ENCODE peak calls at places on chromosomes 6 and 20, in four cellular contexts. One of them, this sample, is unnamed.

GRCh38 chr6:14026831-14027539 is 90.6 kb upstream of the CD83 start:
- DNase-seq in foreskin keratinocyte: no peak
- DNase-seq in spleen: no peak
- DNase-seq in GM10248: no peak
- DNase-seq in this sample: no peak

GRCh38 chr20:45991616-45992015 is 17.1 kb upstream of the MMP9 start:
- DNase-seq in foreskin keratinocyte: no peak
- DNase-seq in spleen: no peak
- DNase-seq in GM10248: no peak
- DNase-seq in this sample: no peak

GRCh38 chr6:45886776-45887175 is 128.9 kb downstream of the CLIC5 start:
- DNase-seq in foreskin keratinocyte: no peak
- DNase-seq in spleen: no peak
- DNase-seq in GM10248: no peak
- DNase-seq in this sample: no peak

GRCh38 chr6:152701081-152701862 is 3.6 kb downstream of the MYCT1 start:
- DNase-seq in foreskin keratinocyte: no peak
- DNase-seq in spleen: no peak
- DNase-seq in GM10248: no peak
- DNase-seq in this sample: no peak

GRCh38 chr6:55980627-55981211 is 105.3 kb upstream of the BMP5 start:
- DNase-seq in foreskin keratinocyte: peak; percentile 4
- DNase-seq in spleen: no peak
- DNase-seq in GM10248: peak; percentile 18
- DNase-seq in this sample: peak; percentile 3

GRCh38 chr6:57252975-57253374 is 30.9 kb upstream of the RAB23 start:
- DNase-seq in foreskin keratinocyte: no peak
- DNase-seq in spleen: no peak
- DNase-seq in GM10248: no peak
- DNase-seq in this sample: no peak

GRCh38 chr6:74054190-74054589 is 358.2 kb downstream of the CD109 start:
- DNase-seq in foreskin keratinocyte: no peak
- DNase-seq in spleen: no peak
- DNase-seq in GM10248: no peak
- DNase-seq in this sample: no peak

GRCh38 chr6:122998403-122998965 is 2.4 kb downstream of the CLVS2 start:
- DNase-seq in foreskin keratinocyte: no peak
- DNase-seq in spleen: no peak
- DNase-seq in GM10248: no peak
- DNase-seq in this sample: no peak

GRCh38 chr20:7161690-7162089 is 394.2 kb downstream of the BMP2 start:
- DNase-seq in foreskin keratinocyte: no peak
- DNase-seq in spleen: no peak
- DNase-seq in GM10248: no peak
- DNase-seq in this sample: peak; percentile 1

GRCh38 chr20:17036546-17036945 is 190.3 kb upstream of the PCSK2 start:
- DNase-seq in foreskin keratinocyte: no peak
- DNase-seq in spleen: no peak
- DNase-seq in GM10248: no peak
- DNase-seq in this sample: no peak

GRCh38 chr6:155201461-155202226 is 62.2 kb upstream of the CLDN20 start:
- DNase-seq in foreskin keratinocyte: peak; percentile 69
- DNase-seq in spleen: no peak
- DNase-seq in GM10248: no peak
- DNase-seq in this sample: no peak

GRCh38 chr6:8743146-8743745 is 307.9 kb upstream of the SLC35B3 start:
- DNase-seq in foreskin keratinocyte: no peak
- DNase-seq in spleen: no peak
- DNase-seq in GM10248: peak; percentile 12
- DNase-seq in this sample: peak; percentile 2

GRCh38 chr6:122323361-122323760 is 76.1 kb upstream of the HSF2 start:
- DNase-seq in foreskin keratinocyte: no peak
- DNase-seq in spleen: no peak
- DNase-seq in GM10248: no peak
- DNase-seq in this sample: no peak

DNA sequence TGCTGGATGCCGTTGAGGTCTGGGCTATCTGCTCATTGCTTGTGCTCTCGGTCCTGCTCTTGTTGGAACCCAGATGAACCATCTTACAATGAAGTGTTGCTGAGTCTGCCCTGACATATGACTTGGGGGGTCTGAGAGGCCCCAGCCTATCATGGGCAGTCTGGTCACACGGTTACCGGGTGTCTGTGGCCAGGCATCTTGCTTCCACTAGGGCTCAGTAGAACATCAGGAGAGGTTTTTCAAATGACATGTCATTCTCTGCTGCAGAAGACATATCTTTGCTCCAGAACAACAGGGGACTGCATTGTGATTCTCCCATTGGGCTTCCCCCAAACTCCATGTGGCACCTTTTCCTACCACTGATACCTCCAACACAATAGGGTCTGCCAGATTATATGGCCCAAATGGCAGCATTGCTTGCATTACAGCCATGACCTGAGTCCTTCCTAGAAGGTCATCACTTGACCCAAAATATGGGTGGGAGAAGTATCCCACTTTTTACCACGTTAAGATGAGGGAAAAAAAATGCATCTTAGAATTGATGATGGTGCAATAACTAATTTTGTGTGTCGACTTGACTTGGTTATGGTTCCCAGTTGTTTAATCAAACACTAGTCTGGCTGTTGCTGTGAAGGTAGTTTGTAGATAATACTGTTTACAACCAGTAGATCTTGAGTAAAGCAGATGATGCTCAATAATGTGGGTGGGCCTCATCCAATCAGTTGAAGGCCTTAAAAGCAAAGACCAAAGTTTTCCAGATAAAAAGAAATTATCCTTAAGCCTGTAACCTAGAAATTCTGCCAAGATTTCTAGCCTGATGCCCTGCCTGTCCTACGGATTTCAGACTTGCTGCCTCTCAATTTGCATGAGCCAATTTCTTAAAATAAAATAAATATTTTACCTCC is 241.0 kb downstream of the QKI start:
- DNase-seq in foreskin keratinocyte: no peak
- DNase-seq in spleen: no peak
- DNase-seq in GM10248: no peak
- DNase-seq in this sample: no peak
- TF ChIP-seq CTCF in foreskin keratinocyte: no peak
- TF ChIP-seq CTCF in spleen: no peak
- TF ChIP-seq CTCF in GM10248: no peak
- TF ChIP-seq CTCF in this sample: no peak

GRCh38 chr20:59933849-59934585 is 580 bp upstream of the SYCP2 start:
- DNase-seq in foreskin keratinocyte: no peak
- DNase-seq in spleen: peak; percentile 95
- DNase-seq in GM10248: peak; percentile 88
- DNase-seq in this sample: peak; percentile 79
- TF ChIP-seq CTCF in foreskin keratinocyte: peak; percentile 82
- TF ChIP-seq CTCF in spleen: peak; percentile 97
- TF ChIP-seq CTCF in GM10248: peak; percentile 96
- TF ChIP-seq CTCF in this sample: peak; percentile 98

DNA sequence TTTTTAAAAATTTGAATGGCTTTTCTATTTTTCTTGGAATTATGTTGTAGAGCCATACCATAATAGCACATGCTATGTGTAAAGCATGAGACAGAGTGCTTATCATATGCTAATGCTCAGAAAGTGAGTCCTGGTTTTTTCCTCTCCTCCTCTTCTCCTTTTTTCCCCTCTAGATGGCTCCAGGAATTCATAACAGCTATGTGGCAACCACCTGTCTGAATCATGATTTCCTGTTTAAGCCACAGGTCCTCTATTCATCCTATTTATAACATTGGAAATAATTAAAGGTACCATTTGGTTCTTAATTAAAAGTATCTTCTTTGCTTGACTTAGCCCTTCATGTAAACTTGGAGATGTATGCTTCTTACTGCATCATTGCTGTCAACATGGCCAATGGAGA is 260.0 kb upstream of the MAP3K7 start:
- DNase-seq in foreskin keratinocyte: peak; percentile 56
- DNase-seq in spleen: no peak
- DNase-seq in GM10248: no peak
- DNase-seq in this sample: no peak
- TF ChIP-seq CTCF in foreskin keratinocyte: peak; percentile 82
- TF ChIP-seq CTCF in spleen: no peak
- TF ChIP-seq CTCF in GM10248: no peak
- TF ChIP-seq CTCF in this sample: no peak

GRCh38 chr6:107730683-107731314 is 93.3 kb downstream of the SCML4 start:
- DNase-seq in foreskin keratinocyte: no peak
- DNase-seq in spleen: no peak
- DNase-seq in GM10248: no peak
- DNase-seq in this sample: no peak
- TF ChIP-seq CTCF in foreskin keratinocyte: no peak
- TF ChIP-seq CTCF in spleen: no peak
- TF ChIP-seq CTCF in GM10248: no peak
- TF ChIP-seq CTCF in this sample: no peak

GRCh38 chr6:95544517-95545225 is 32.7 kb upstream of the MANEA start:
- DNase-seq in foreskin keratinocyte: no peak
- DNase-seq in spleen: no peak
- DNase-seq in GM10248: no peak
- DNase-seq in this sample: no peak

GRCh38 chr6:95547043-95547442 is 30.3 kb upstream of the MANEA start:
- DNase-seq in foreskin keratinocyte: no peak
- DNase-seq in spleen: no peak
- DNase-seq in GM10248: no peak
- DNase-seq in this sample: no peak

GRCh38 chr6:95545226-95545625 is 32.1 kb upstream of the MANEA start:
- DNase-seq in foreskin keratinocyte: no peak
- DNase-seq in spleen: no peak
- DNase-seq in GM10248: no peak
- DNase-seq in this sample: no peak

GRCh38 chr6:95545691-95546090 is 31.6 kb upstream of the MANEA start:
- DNase-seq in foreskin keratinocyte: no peak
- DNase-seq in spleen: no peak
- DNase-seq in GM10248: no peak
- DNase-seq in this sample: no peak

DNA sequence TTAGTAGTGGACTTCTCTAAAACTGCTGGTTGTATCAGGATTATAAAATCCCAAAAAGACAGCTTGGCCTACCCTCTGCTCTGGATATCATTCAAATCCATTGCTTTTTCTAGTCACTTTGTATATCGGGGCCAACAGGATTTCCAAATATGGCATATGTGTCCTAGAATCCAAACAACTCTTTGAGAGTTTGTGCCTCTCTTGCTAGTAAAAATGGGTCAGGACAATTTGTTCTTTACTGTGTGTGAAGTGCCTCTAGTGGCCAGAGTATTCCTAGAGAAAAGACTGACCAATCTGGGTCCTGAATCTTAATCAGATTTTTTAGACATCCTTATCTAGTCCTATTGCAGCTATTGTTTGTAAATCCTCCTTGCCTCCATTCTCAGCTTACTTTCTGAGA is 33.5 kb upstream of the MANEA start:
- DNase-seq in foreskin keratinocyte: no peak
- DNase-seq in spleen: no peak
- DNase-seq in GM10248: no peak
- DNase-seq in this sample: no peak
- TF ChIP-seq CTCF in foreskin keratinocyte: no peak
- TF ChIP-seq CTCF in spleen: no peak
- TF ChIP-seq CTCF in GM10248: no peak
- TF ChIP-seq CTCF in this sample: no peak

DNA sequence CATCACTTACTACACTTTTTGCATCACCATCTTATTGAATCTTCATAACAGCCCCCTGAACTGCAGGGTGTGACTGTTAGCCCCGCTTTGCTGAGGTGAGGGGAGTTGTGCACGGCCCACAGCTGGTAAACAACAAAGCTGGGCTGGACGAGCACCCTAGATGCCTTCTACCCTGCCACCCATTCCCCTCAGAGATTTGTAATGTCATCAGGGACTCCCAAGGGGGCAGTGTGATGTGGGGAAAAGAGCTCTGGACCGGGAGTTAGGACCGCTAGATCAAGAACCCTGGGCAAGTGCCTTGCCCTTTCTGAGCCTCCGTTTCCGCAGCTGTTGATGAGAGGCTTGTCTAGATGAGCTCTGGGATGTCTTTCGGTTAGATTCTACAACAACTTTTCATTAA is 20.9 kb downstream of the PKIG start:
- DNase-seq in foreskin keratinocyte: no peak
- DNase-seq in spleen: peak; percentile 29
- DNase-seq in GM10248: no peak
- DNase-seq in this sample: no peak
- TF ChIP-seq CTCF in foreskin keratinocyte: peak; percentile 14
- TF ChIP-seq CTCF in spleen: no peak
- TF ChIP-seq CTCF in GM10248: peak; percentile 10
- TF ChIP-seq CTCF in this sample: no peak

GRCh38 chr6:98633886-98634285 is 200.5 kb upstream of the POU3F2 start:
- DNase-seq in foreskin keratinocyte: peak; percentile 5
- DNase-seq in spleen: no peak
- DNase-seq in GM10248: no peak
- DNase-seq in this sample: no peak

GRCh38 chr6:98641929-98642328 is 192.4 kb upstream of the POU3F2 start:
- DNase-seq in foreskin keratinocyte: no peak
- DNase-seq in spleen: no peak
- DNase-seq in GM10248: no peak
- DNase-seq in this sample: no peak

GRCh38 chr6:98639236-98639635 is 195.1 kb upstream of the POU3F2 start:
- DNase-seq in foreskin keratinocyte: no peak
- DNase-seq in spleen: no peak
- DNase-seq in GM10248: no peak
- DNase-seq in this sample: no peak

GRCh38 chr6:98634569-98634968 is 199.8 kb upstream of the POU3F2 start:
- DNase-seq in foreskin keratinocyte: no peak
- DNase-seq in spleen: no peak
- DNase-seq in GM10248: no peak
- DNase-seq in this sample: no peak

DNA sequence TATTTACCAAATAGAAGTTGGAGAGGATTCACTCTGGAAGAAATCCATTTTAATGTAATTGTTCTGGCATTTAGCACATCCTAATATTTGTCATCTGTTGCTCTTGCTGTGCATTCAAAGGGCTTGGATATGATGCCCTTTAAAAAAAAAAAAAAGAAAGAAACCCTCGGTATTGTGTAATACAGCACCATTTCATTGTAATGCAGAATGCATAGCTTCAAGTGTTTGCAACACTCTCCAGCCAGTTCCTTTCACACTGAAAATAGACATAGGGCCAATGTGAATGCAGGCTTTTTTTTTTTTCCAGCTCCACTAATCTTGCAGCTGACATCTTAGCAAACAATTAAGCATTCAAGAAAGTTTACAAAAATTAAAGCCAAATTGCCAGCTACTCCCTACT is 197.4 kb upstream of the POU3F2 start:
- DNase-seq in foreskin keratinocyte: no peak
- DNase-seq in spleen: no peak
- DNase-seq in GM10248: no peak
- DNase-seq in this sample: no peak
- TF ChIP-seq CTCF in foreskin keratinocyte: no peak
- TF ChIP-seq CTCF in spleen: no peak
- TF ChIP-seq CTCF in GM10248: no peak
- TF ChIP-seq CTCF in this sample: no peak

GRCh38 chr6:113829702-113830058 is 27.5 kb upstream of the MARCKS start:
- DNase-seq in foreskin keratinocyte: no peak
- DNase-seq in spleen: no peak
- DNase-seq in GM10248: no peak
- DNase-seq in this sample: no peak
- TF ChIP-seq CTCF in foreskin keratinocyte: no peak
- TF ChIP-seq CTCF in spleen: no peak
- TF ChIP-seq CTCF in GM10248: no peak
- TF ChIP-seq CTCF in this sample: no peak

DNA sequence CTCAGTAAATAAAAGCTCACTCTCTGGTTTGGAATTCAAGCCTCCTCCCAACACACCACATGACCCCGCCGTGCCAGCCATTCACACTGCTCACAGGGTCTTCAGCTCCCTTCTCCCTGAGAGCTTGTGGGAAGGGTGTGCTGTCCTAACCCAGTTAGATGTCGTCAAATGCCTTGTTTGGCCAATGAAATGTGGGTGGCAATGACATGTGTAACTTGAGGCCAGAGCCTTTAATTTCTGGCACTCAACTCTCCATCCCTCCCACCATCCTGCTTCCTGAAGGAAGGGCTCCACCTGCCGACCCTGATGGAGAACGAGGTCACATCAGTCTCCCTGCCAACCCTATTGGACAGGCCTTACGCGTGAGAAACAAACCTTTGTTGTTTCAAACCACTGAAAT is 224.5 kb upstream of the AGPAT4 start:
- DNase-seq in foreskin keratinocyte: peak; percentile 17
- DNase-seq in spleen: no peak
- DNase-seq in GM10248: no peak
- DNase-seq in this sample: no peak
- TF ChIP-seq CTCF in foreskin keratinocyte: peak; percentile 70
- TF ChIP-seq CTCF in spleen: no peak
- TF ChIP-seq CTCF in GM10248: no peak
- TF ChIP-seq CTCF in this sample: no peak

This sample was measured in activated CD8-positive, alpha-beta T cell treated with anti-CD3 and anti-CD28 coated beads for 36 hours.